ENCODE peak calls at places on chromosomes 4 and X, in eight cellular contexts. A is NB4, S is bronchial epithelial cell, F is GM12878, X is neural crest cell, O is B cell, T is glutamatergic neuron, W is heart left ventricle. V is an unnamed sample.

GRCh38 chrX:30971761-30972603 is 82.9 kb upstream of the TAB3 start:
- DNase-seq in X (peak), O (peak), F (no peak), A (peak), S (peak), T (no peak), W (no peak), V (peak)

GRCh38 chr4:185914583-185915199 is 102.7 kb upstream of the SORBS2 start:
- DNase-seq in T (no peak), A (no peak), O (no peak), F (no peak), S (no peak), W (no peak), X (no peak), V (no peak)

GRCh38 chr4:138875886-138876608 is 139.5 kb upstream of the NOCT start:
- DNase-seq in S (peak), X (no peak), W (no peak), T (no peak), O (no peak), A (no peak), F (no peak), V (no peak)

GRCh38 chrX:22135994-22136684 is 104.0 kb downstream of the PHEX start:
- DNase-seq in X (peak), A (peak), T (no peak), S (peak), F (no peak), W (no peak), O (peak), V (peak)

GRCh38 chrX:39613508-39613921 is 484.2 kb downstream of the BCOR start:
- DNase-seq in T (peak), F (no peak), O (peak), W (no peak), S (no peak), A (no peak), X (no peak), V (peak)

GRCh38 chr4:40165931-40166330 is 30.9 kb upstream of the RHOH start:
- DNase-seq in W (no peak), T (no peak), O (no peak), X (no peak), A (no peak), S (no peak), F (no peak), V (no peak)

GRCh38 chr4:52606766-52607165 is 52.3 kb downstream of the USP46 start:
- DNase-seq in A (no peak), F (no peak), S (no peak), O (no peak), W (no peak), X (no peak), T (no peak), V (no peak)

GRCh38 chrX:3815896-3816664 is 102.6 kb upstream of the PRKX start:
- DNase-seq in X (peak), T (peak), S (no peak), W (peak), O (peak), A (peak), F (peak), V (peak)

GRCh38 chr4:145936142-145937020 is 2.2 kb downstream of the ZNF827 start:
- DNase-seq in W (peak), X (peak), S (peak), F (no peak), T (peak), O (peak), A (peak), V (peak)

GRCh38 chrX:37701588-37701987 is 16.0 kb downstream of the XK start:
- DNase-seq in W (no peak), X (no peak), A (no peak), F (no peak), S (no peak), O (no peak), T (no peak), V (no peak)

GRCh38 chrX:12770440-12770839 is 20.8 kb upstream of the PRPS2 start:
- DNase-seq in F (no peak), X (no peak), W (no peak), O (peak), S (peak), T (no peak), A (peak), V (peak)
- TF ChIP-seq CTCF in F (peak), X (peak), W (peak), O (peak), S (no peak), T (peak), A (peak), V (peak)

GRCh38 chr4:2241410-2242353 is at the start of the genes HAUS3 and POLN:
- DNase-seq in F (peak), A (peak), X (peak), S (peak), T (peak), O (peak), W (peak), V (peak)
- TF ChIP-seq CTCF in F (no peak), A (no peak), X (no peak), S (no peak), T (no peak), O (peak), W (no peak), V (no peak)

GRCh38 chr4:82496349-82496748 is 65.4 kb downstream of the TMEM150C start:
- DNase-seq in F (no peak), W (no peak), X (no peak), T (no peak), O (no peak), A (no peak), S (no peak), V (no peak)

GRCh38 chr4:82499705-82500104 is 62.1 kb downstream of the TMEM150C start:
- DNase-seq in W (no peak), S (no peak), T (no peak), O (no peak), A (no peak), F (no peak), X (no peak), V (no peak)

GRCh38 chr4:82500106-82500738 is 61.6 kb downstream of the TMEM150C start:
- DNase-seq in S (peak), W (no peak), A (no peak), O (no peak), F (no peak), X (no peak), T (no peak), V (no peak)

DNA sequence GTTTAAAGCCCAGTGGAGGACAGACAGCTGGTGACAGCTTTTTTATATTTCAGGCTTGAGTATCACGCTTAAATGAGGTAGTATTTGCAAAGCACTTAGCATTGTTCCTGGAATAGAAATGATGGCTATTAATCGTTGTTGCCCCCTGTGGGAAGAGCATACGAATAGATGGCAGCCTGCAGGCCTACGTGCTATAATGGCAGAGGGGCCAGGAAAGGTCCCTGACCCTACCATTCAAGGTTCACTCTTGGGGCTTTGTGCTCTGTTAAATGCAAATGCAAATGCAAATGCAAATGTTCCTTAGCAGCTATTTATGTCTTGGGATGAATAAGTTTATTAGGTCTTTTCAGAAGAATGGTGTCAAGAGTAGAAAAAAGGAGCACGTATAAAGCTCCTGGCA is 61.0 kb downstream of the TMEM150C start:
- DNase-seq in X (peak), A (no peak), F (no peak), W (no peak), S (no peak), T (peak), O (no peak), V (no peak)
- TF ChIP-seq CTCF in X (no peak), A (no peak), F (no peak), W (no peak), S (no peak), T (no peak), O (no peak), V (no peak)

DNA sequence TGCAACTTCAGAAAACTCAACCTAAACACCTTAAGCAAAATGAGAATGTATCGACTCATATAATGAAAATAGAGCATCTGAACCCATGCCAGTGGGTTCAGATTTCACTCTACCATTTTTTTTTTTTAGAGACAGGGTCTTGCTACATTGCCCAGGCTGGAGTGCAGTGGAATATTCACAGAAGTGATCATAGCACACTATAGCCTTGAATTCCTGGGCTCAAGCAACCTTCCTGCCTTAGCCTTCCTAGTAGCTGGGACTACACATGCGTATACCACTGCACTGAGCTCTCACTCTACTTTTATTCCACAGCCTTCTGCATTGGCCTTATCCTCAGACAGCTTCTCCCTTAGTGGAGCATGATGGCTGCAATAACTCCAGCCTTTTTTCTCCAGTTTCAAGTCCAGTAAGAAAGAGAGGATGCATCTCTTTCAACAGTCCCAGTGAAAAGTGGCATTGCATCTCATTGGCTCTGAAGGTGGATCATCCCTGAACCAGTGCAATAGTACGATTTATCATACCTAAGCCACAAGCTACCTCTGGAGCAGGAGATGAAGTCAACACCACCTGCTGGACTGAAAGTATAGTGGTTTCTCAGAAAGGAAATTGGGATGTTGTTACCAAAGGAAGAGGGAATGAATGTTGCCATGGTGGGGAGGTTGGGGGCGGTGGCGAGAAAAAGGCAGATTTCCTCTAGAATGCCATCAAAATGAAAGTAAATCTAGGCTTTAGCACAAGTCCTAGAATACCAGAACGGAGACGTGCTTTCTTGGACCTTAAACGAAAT is 2.0 kb upstream of the SOD3 start:
- DNase-seq in T (no peak), X (no peak), F (no peak), W (no peak), S (peak), O (no peak), A (no peak), V (no peak)
- TF ChIP-seq CTCF in T (peak), X (peak), F (no peak), W (no peak), S (peak), O (no peak), A (no peak), V (no peak)

GRCh38 chrX:127038065-127038464 is 218.5 kb downstream of the PRR32 start:
- DNase-seq in A (peak), F (no peak), T (no peak), X (no peak), S (peak), O (no peak), W (no peak), V (no peak)
- TF ChIP-seq CTCF in A (peak), F (peak), T (peak), X (peak), S (no peak), O (no peak), W (peak), V (no peak)

GRCh38 chrX:54452920-54453319 is 12.7 kb downstream of the TSR2 start:
- DNase-seq in S (no peak), F (no peak), T (peak), O (no peak), X (peak), A (peak), W (no peak), V (no peak)
- TF ChIP-seq CTCF in S (peak), F (no peak), T (peak), O (no peak), X (peak), A (peak), W (no peak), V (no peak)

GRCh38 chr4:127965803-127966175 is 583 bp downstream of the ABHD18 start:
- DNase-seq in T (peak), S (peak), O (peak), X (no peak), A (peak), W (no peak), F (peak), V (peak)

GRCh38 chr4:127968565-127968964 is 3.4 kb downstream of the ABHD18 start:
- DNase-seq in F (no peak), W (no peak), T (no peak), S (no peak), A (no peak), O (no peak), X (no peak), V (no peak)

GRCh38 chr4:127965062-127965802 is at the start of the genes ABHD18 and MFSD8:
- DNase-seq in W (peak), O (peak), F (peak), T (peak), A (peak), X (peak), S (peak), V (peak)

DNA sequence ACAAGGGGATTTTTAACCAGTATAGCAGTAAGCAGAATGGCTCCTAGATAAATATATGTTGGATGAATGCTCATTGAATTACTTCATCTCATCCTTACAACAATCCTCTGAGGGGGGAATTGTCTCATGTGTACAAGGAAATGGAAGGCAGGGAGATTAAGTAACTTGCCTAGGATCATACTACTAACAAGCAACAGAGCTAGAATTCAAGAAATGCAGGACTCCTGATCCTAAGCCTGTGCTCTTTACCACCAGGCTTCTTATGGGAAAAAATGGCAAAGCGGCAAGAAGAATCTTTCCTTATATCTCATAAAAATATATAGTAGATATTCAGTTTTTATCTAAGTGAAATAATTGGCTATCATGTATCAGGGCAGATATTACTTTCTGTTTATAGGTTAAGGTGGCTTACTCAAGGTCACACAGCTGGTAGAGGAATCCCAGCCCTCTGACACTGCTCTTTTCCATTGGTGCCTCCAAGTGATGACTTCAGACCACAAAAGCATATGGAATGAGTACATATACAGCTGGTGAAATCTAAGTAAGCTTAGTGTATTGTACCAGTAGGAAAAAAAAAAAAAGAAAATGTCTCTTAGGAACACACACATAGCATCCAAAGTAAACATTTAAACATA is 2.1 kb downstream of the ABHD18 start:
- DNase-seq in T (no peak), O (no peak), W (no peak), S (no peak), F (no peak), A (no peak), X (no peak), V (no peak)
- TF ChIP-seq CTCF in T (no peak), O (no peak), W (no peak), S (no peak), F (no peak), A (no peak), X (no peak), V (no peak)

GRCh38 chrX:47133493-47133892 is 11.0 kb downstream of the NDUFB11 start:
- DNase-seq in F (no peak), X (no peak), O (no peak), W (no peak), A (no peak), S (no peak), T (no peak), V (no peak)
- TF ChIP-seq CTCF in F (no peak), X (no peak), O (no peak), W (no peak), A (no peak), S (no peak), T (no peak), V (no peak)

GRCh38 chrX:12564221-12564620 is 227.0 kb upstream of the PRPS2 start:
- DNase-seq in S (no peak), A (no peak), W (no peak), F (no peak), T (no peak), X (no peak), O (no peak), V (no peak)

GRCh38 chrX:12570859-12571501 is 220.2 kb upstream of the PRPS2 start:
- DNase-seq in X (no peak), T (no peak), O (no peak), S (no peak), W (no peak), F (no peak), A (no peak), V (no peak)

GRCh38 chrX:12563121-12563520 is 228.1 kb upstream of the PRPS2 start:
- DNase-seq in A (no peak), W (no peak), T (no peak), O (no peak), X (no peak), S (peak), F (no peak), V (no peak)

DNA sequence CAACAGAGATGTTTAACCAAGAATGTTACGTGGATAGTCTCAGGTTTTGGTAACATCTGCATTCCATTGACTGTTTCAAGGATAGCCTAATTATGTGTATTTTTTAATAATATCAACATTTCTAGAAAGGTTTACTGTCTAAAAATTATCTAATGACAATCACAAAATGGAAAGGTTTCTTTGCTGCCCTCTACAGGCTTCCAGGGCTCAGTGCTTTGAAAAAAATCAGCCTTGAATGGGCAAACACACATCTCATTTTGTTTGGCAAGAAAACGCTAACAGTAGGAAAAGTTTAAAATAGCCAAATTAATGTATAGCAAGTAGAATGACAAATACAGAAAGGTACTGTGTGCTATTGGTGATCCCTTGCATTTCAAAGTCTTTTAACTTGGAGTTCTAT is 223.4 kb upstream of the PRPS2 start:
- DNase-seq in W (no peak), A (peak), O (peak), F (no peak), T (no peak), X (no peak), S (peak), V (peak)
- TF ChIP-seq CTCF in W (peak), A (peak), O (peak), F (peak), T (peak), X (peak), S (peak), V (peak)

V was measured in GM10248.